ENCODE peak calls at places on chromosomes 12 and 14, in eight cellular contexts. L, E, Q, A, R, G, Y and D are unnamed samples.

GRCh38 chr14:71711619-71712018 is 220.6 kb upstream of the RGS6 start:
- DNase-seq in Y (no peak), E (no peak), G (no peak), R (peak; percentile 96), L (peak; percentile 94), Q (no peak), A (peak; percentile 91), D (no peak)

GRCh38 chr12:109797905-109798669 is 35.1 kb downstream of the TRPV4 start:
- DNase-seq in R (no peak), Q (no peak), L (no peak), Y (no peak), E (peak; percentile 56), G (peak; percentile 46), A (no peak), D (no peak)

GRCh38 chr12:106309671-106310313 is 7.3 kb downstream of the TCP11L2 start:
- DNase-seq in R (peak; percentile 58), Q (no peak), Y (no peak), A (peak; percentile 75), G (no peak), E (no peak), L (peak; percentile 75), D (no peak)

GRCh38 chr12:92130999-92131398 is 14.6 kb downstream of the BTG1 start:
- DNase-seq in Q (no peak), Y (no peak), A (no peak), E (no peak), L (no peak), G (no peak), R (peak; percentile 24), D (no peak)

GRCh38 chr12:46265734-46266133 is 3.1 kb downstream of the SLC38A1 start:
- DNase-seq in L (no peak), Y (no peak), A (no peak), E (no peak), R (no peak), G (no peak), Q (no peak), D (no peak)

GRCh38 chr14:38090506-38090905 is 117.2 kb upstream of the SSTR1 start:
- DNase-seq in R (no peak), A (no peak), G (no peak), L (no peak), Y (no peak), E (no peak), Q (no peak), D (no peak)

GRCh38 chr12:69157023-69157655 is 82.2 kb upstream of the CPSF6 start:
- DNase-seq in A (peak; percentile 34), Q (peak; percentile 94), Y (peak; percentile 79), E (peak; percentile 92), R (peak; percentile 88), G (peak; percentile 88), L (peak; percentile 76), D (peak; percentile 85)

GRCh38 chr12:47744005-47744651 is 14.6 kb downstream of the RAPGEF3 start:
- DNase-seq in Q (peak; percentile 83), E (peak; percentile 85), L (no peak), R (no peak), A (no peak), Y (no peak), G (peak; percentile 39), D (no peak)

GRCh38 chr14:53183071-53183470 is 29.9 kb upstream of the DDHD1 start:
- DNase-seq in R (no peak), A (no peak), Y (no peak), Q (no peak), G (no peak), E (peak; percentile 16), L (no peak), D (no peak)

GRCh38 chr14:67420102-67420739 is 8.3 kb upstream of the PLEK2 start:
- DNase-seq in L (no peak), A (no peak), Q (peak; percentile 51), R (no peak), G (no peak), Y (no peak), E (peak; percentile 71), D (peak; percentile 25)

GRCh38 chr12:18146375-18146774 is 56.4 kb upstream of the RERGL start:
- DNase-seq in A (no peak), E (no peak), Y (no peak), Q (no peak), L (no peak), R (peak; percentile 66), G (no peak), D (no peak)

GRCh38 chr12:92596388-92596787 is 106.4 kb upstream of the PLEKHG7 start:
- DNase-seq in Y (no peak), Q (no peak), L (peak; percentile 83), E (no peak), R (peak; percentile 62), G (peak; percentile 30), A (no peak), D (no peak)

GRCh38 chr14:55752580-55753365 is 172.8 kb downstream of the KTN1 start:
- DNase-seq in E (peak; percentile 30), Y (no peak), R (peak; percentile 68), L (peak; percentile 65), G (peak; percentile 85), Q (peak; percentile 25), A (peak; percentile 64), D (no peak)

GRCh38 chr12:82090188-82090587 is 268.0 kb downstream of the CCDC59 start:
- DNase-seq in G (no peak), Y (no peak), A (no peak), Q (no peak), L (no peak), R (no peak), E (no peak), D (no peak)

GRCh38 chr14:34826661-34827060 is 48.5 kb downstream of the BAZ1A start:
- DNase-seq in Q (no peak), G (no peak), E (no peak), Y (no peak), L (peak; percentile 56), A (no peak), R (peak; percentile 59), D (no peak)

DNA sequence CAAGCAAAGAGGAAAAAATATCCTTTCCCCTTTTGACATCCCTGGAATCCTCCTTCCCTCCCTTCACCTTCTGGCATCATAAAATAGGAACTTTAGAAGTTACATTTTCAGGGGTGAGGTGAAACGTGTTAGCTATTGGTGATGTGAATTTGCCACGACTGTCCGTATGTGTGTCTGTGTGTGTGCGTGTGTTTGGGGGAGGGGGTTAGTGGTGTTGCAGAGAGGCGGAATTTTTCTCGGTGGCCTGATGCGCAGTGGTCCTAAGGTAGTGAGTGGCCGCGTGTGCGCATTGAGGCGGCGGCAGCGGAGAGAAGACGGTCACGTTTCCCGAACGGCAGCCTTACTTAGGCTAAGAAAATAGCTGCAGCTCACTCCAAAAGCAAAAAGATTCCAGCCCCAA is 4.5 kb downstream of the FLRT2 start:
- DNase-seq in Q (no peak), R (peak; percentile 27), L (peak; percentile 24), E (no peak), Y (no peak), A (no peak), G (no peak), D (no peak)
- H3K4me3 ChIP-seq in Q (peak overlapping the region; percentile 35), R (peak overlapping the region; percentile 93), L (peak overlapping the region; percentile 67), E (peak overlapping the region; percentile 73), Y (peak overlapping the region; percentile 63), A (peak overlapping the region; percentile 99), G (peak overlapping the region; percentile 51), D (no peak overlapping the region)

DNA sequence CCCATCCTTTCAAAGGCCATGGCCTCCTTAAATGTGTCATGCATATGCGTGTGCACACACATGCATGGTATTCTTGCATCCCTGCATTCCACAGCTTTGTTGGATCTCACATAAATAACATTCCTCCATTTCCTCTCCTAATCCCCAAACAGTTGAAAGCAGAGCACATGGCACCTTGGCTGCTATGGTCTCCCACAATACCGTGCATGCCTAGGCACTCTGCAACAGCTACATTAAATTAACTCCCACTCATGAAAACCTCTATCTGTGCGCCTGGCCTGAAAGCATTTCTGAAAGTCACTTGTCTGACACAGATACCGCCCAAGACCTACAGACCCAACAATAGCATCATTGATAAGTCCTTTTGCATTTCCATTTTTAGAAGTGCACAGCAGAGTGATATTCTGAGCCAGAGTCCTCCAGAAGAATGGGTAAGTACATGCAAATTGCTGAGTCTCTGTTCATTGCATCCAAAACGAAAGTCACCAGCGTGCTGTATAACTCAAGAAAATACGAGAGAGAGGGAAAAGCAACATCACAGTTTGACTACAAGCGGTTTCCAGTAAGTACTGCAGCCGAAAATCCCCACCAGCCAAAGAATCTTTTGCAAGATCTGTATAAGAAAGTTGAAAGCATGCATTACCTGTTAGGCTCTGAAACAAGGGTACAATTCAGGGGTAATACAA is 436 bp downstream of the ASB2 start:
- DNase-seq in L (no peak), G (no peak), E (peak; percentile 45), A (no peak), Q (no peak), R (peak; percentile 25), Y (no peak), D (no peak)
- H3K4me3 ChIP-seq in L (no peak overlapping the region), G (no peak overlapping the region), E (no peak overlapping the region), A (no peak overlapping the region), Q (peak overlapping the region; percentile 29), R (no peak overlapping the region), Y (peak overlapping the region; percentile 53), D (peak overlapping the region; percentile 34)

GRCh38 chr14:73761621-73762355 is 47.6 kb upstream of the PNMA1 start:
- DNase-seq in E (no peak), A (no peak), G (no peak), Y (no peak), Q (no peak), R (no peak), L (no peak), D (no peak)

GRCh38 chr14:73763396-73763795 is 49.2 kb upstream of the PNMA1 start:
- DNase-seq in G (no peak), A (no peak), Q (peak; percentile 26), Y (no peak), E (no peak), R (no peak), L (no peak), D (no peak)

GRCh38 chr14:73764406-73764805 is 50.2 kb upstream of the PNMA1 start:
- DNase-seq in L (no peak), Y (no peak), Q (peak; percentile 46), G (no peak), R (no peak), A (no peak), E (no peak), D (no peak)

GRCh38 chr14:73760598-73761586 is 46.7 kb upstream of the PNMA1 start:
- DNase-seq in Y (no peak), R (no peak), A (no peak), E (no peak), L (no peak), G (no peak), Q (peak; percentile 41), D (no peak)

GRCh38 chr14:73762375-73762822 is 48.2 kb upstream of the PNMA1 start:
- DNase-seq in R (no peak), Q (peak; percentile 70), A (no peak), G (peak; percentile 51), L (no peak), Y (no peak), E (no peak), D (no peak)
- H3K4me3 ChIP-seq in R (no peak overlapping the region), Q (no peak overlapping the region), A (no peak overlapping the region), G (no peak overlapping the region), L (no peak overlapping the region), Y (no peak overlapping the region), E (no peak overlapping the region), D (peak overlapping the region; percentile 6)

DNA sequence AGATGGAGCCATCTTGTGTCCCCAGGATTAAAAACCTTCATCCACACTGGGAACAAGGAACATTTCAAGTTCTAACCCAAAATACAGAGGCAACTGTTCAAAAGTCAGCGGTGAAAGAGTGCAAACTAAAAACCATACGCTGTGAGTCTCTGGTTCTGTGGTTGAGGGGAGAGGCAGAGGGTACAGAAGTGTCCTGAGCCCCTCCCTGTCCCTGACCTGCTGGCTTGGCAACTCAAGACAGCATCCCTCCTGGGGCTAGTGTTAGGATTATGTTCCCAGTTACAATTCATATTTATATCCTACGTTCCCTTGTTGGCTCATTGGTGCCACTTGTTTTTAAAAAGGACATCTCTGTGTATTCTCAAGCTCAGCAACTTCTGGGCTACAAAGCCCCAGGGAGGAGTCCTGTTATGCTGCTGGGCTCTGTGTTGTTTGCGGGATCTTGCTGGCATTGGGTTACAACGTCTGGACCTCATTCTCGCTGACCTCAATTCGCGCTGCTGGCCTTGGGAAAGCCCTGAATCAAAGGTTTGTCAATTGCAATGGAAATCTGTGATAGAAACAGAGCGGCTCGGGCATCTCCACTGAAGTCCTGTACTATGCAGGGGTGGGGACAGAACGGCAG is 420.8 kb downstream of the FUT8 start:
- DNase-seq in R (no peak), L (no peak), A (no peak), Q (no peak), E (no peak), Y (no peak), G (no peak), D (no peak)
- H3K4me3 ChIP-seq in R (no peak overlapping the region), L (no peak overlapping the region), A (no peak overlapping the region), Q (no peak overlapping the region), E (no peak overlapping the region), Y (no peak overlapping the region), G (no peak overlapping the region), D (no peak overlapping the region)